ENCODE peak calls at places on chromosomes 2 and 18, in seven cellular contexts. P, S, W, L, X, Z and K are unnamed samples.

GRCh38 chr18:3715223-3716080 is 265.5 kb downstream of the TGIF1 start:
- DNase-seq in P (no peak), S (no peak), X (no peak), L (no peak), Z (no peak), W (no peak), K (no peak)

GRCh38 chr2:135485441-135485840 is 45.6 kb downstream of the ZRANB3 start:
- DNase-seq in X (no peak), S (no peak), P (no peak), Z (no peak), L (no peak), W (no peak), K (no peak)

GRCh38 chr2:24870891-24871705 is 48.9 kb downstream of the ADCY3 start:
- DNase-seq in W (no peak), L (no peak), X (no peak), S (no peak), Z (no peak), P (no peak), K (no peak)

GRCh38 chr2:104056451-104056850 is 797.5 kb upstream of the POU3F3 start:
- DNase-seq in S (no peak), X (no peak), L (no peak), W (no peak), P (no peak), Z (no peak), K (no peak)

GRCh38 chr2:165312999-165313398 is 73.8 kb downstream of the SCN2A start:
- DNase-seq in W (no peak), S (no peak), X (no peak), P (no peak), L (no peak), Z (no peak), K (no peak)

GRCh38 chr18:9647496-9648323 is 33.4 kb upstream of the PPP4R1 start:
- DNase-seq in S (no peak), X (no peak), L (no peak), Z (peak), W (peak), P (no peak), K (no peak)

GRCh38 chr18:36580266-36580665 is 248.5 kb downstream of the TPGS2 start:
- DNase-seq in W (no peak), X (no peak), Z (no peak), S (no peak), P (no peak), L (no peak), K (no peak)

GRCh38 chr2:9971105-9971818 is 19.8 kb downstream of the GRHL1 start:
- DNase-seq in W (no peak), P (no peak), S (no peak), X (no peak), Z (no peak), L (no peak), K (no peak)

GRCh38 chr2:98607741-98608117 is 583 bp downstream of the COA5 start:
- DNase-seq in P (no peak), L (no peak), X (no peak), Z (no peak), W (no peak), S (no peak), K (no peak)

GRCh38 chr2:130385709-130386108 is 29.9 kb downstream of the PTPN18 start:
- DNase-seq in Z (no peak), L (no peak), P (no peak), X (no peak), W (no peak), S (no peak), K (no peak)

GRCh38 chr2:169845016-169845415 is 17.8 kb downstream of the UBR3 start:
- DNase-seq in Z (no peak), W (no peak), L (no peak), P (no peak), X (no peak), S (no peak), K (no peak)

GRCh38 chr2:202790676-202791075 is 80.9 kb downstream of the ICA1L start:
- DNase-seq in X (no peak), W (no peak), L (no peak), P (no peak), Z (no peak), S (no peak), K (no peak)

GRCh38 chr2:149145314-149146295 is 107.1 kb downstream of the LYPD6B start:
- DNase-seq in X (no peak), L (peak), S (no peak), P (no peak), Z (no peak), W (no peak), K (no peak)

GRCh38 chr18:32435631-32436500 is 34.8 kb downstream of the GAREM1 start:
- DNase-seq in P (no peak), W (no peak), L (no peak), Z (no peak), X (no peak), S (no peak), K (no peak)

GRCh38 chr2:210617732-210618330 is 61.4 kb downstream of the CPS1 start:
- DNase-seq in Z (no peak), X (no peak), W (peak), P (peak), S (peak), L (peak), K (peak)

GRCh38 chr2:136378712-136379595 is 261.0 kb upstream of the CXCR4 start:
- DNase-seq in L (peak), Z (no peak), S (peak), W (peak), X (peak), P (peak), K (peak)

GRCh38 chr2:95231723-95232122 is 24.4 kb downstream of the ZNF892 start:
- DNase-seq in X (peak), Z (no peak), S (peak), W (peak), L (peak), P (peak), K (peak)

GRCh38 chr2:66729391-66729790 is 294.5 kb downstream of the MEIS1 start:
- DNase-seq in W (no peak), X (no peak), Z (no peak), P (no peak), S (no peak), L (no peak), K (no peak)

GRCh38 chr2:145644820-145645302 is 1124.9 kb upstream of the ZEB2 start:
- DNase-seq in Z (peak), P (no peak), S (no peak), X (no peak), L (no peak), W (no peak), K (no peak)

GRCh38 chr2:165248238-165248637 is 9.0 kb downstream of the SCN2A start:
- DNase-seq in X (no peak), W (no peak), P (no peak), Z (no peak), L (no peak), S (no peak), K (no peak)

GRCh38 chr2:160952462-160952861 is 207.8 kb upstream of the TANK start:
- DNase-seq in P (no peak), X (no peak), L (no peak), S (no peak), W (no peak), Z (no peak), K (no peak)
- TF ChIP-seq SIN3A in P (no peak), X (no peak), L (no peak), S (no peak), W (no peak), Z (no peak), K (no peak)

DNA sequence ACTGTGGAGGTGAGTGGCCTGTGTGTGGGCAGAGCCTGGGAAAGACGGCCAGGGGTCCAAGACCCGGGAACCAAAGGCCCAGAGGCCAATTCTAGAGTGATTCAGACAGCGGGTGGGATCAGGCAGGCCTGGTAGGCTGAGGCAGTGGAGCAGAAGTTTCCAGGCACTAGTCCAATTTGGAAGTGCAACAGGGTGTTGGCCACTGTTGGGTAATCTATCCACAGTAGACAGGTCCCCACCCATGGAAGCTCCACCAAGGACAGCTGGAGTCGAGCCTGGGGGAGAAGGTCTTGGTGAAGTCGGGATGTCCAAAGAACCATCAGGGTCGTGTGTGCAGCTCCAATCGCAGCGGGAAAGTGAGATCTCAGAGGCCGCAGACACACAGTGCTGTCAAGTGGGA is 125.8 kb upstream of the COPS8 start:
- DNase-seq in P (no peak), S (no peak), Z (no peak), L (no peak), W (no peak), X (no peak), K (no peak)
- TF ChIP-seq POLR2AphosphoS5 in P (no peak), S (no peak), Z (no peak), L (no peak), W (no peak), X (no peak), K (no peak)

GRCh38 chr2:3377279-3377611 is 373 bp downstream of the EIPR1 start:
- DNase-seq in S (peak), P (peak), X (no peak), Z (peak), L (peak), W (peak), K (no peak)

GRCh38 chr2:3376821-3377220 is 797 bp downstream of the EIPR1 start:
- DNase-seq in X (no peak), P (no peak), S (no peak), L (no peak), Z (no peak), W (no peak), K (no peak)

GRCh38 chr2:3379339-3379646 is 201 bp upstream of the TRAPPC12 start:
- DNase-seq in X (no peak), W (no peak), L (no peak), P (no peak), Z (no peak), S (no peak), K (no peak)

GRCh38 chr2:3377612-3378432 is at the start of gene EIPR1:
- DNase-seq in S (peak), X (peak), P (peak), Z (peak), W (peak), L (peak), K (peak)

DNA sequence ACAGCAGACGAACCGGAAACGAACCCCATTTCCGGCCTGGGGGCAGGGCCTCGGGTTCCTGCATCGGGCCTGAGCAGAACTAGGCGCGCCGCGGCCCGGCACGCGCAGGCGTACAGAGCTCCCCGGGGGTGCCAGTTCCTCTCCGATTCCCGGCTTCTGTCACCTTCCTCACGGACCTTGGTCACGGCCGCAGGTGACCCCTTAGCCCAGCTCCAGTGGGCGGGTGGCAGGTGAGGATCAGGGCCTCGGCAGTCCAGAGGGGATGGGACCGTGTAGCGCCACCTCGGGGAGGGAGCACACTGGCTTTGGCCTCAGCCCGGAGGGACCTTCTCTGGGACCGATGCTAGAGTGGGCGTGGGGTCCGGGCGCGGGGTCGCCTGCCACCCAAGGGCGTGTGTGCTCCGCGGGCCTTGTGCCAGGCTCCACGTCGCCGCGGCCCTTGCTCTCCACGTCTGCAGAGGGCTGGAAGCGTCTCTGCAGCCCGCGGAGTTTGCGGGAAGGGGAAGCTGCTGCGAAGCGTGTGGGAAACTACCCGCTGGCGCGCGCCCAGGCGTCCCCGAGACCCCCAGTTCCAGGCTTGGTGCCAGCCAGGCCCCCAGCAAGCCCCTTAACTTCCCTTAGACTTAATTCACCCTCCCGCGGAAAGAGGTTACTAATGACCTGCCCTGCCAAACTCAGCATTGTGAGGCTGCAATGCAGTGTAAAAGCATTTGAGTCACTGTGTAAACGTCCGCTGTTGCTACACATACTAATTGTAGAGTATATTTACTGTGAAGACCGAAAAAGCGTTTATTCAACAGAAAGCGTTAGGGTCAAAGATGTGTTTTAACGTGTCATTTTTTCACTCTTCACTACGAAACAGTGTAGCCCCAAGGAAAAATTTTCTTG is at the start of gene TRAPPC12:
- DNase-seq in S (peak), P (peak), X (peak), L (peak), Z (peak), W (peak), K (peak)
- TF ChIP-seq CTCF in S (peak), P (no peak), X (peak), L (peak), Z (peak), W (peak), K (peak)

GRCh38 chr2:125643585-125643984 is 1012.4 kb upstream of the GYPC start:
- DNase-seq in X (no peak), L (no peak), Z (peak), P (no peak), W (no peak), S (no peak), K (no peak)

GRCh38 chr2:125642032-125642431 is 1013.9 kb upstream of the GYPC start:
- DNase-seq in Z (no peak), S (no peak), P (no peak), L (no peak), X (no peak), W (no peak), K (no peak)

GRCh38 chr2:125638345-125638744 is 1017.6 kb upstream of the GYPC start:
- DNase-seq in Z (no peak), X (no peak), W (no peak), P (no peak), L (no peak), S (no peak), K (no peak)

GRCh38 chr2:125643128-125643527 is 1012.8 kb upstream of the GYPC start:
- DNase-seq in Z (peak), W (no peak), L (no peak), P (no peak), X (no peak), S (no peak), K (no peak)

DNA sequence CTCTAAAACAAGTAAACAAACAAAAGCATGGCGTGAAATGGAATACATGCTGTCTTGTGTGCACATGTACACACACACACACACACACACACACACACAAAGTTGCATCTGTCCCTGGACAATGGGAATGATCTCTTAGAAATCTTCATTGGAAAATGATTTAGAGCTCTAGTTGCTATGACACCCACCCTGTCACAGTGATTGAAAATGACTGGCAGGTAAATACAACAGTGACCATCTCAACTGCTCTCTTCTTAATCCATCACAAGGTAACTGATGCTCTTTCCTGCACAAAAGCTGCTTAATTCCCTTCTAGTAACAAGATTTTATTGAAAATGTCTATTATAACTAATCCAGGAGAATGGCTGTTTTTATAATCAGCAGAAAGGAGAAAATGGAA is 1011.7 kb upstream of the GYPC start:
- DNase-seq in Z (no peak), S (no peak), L (no peak), P (no peak), W (no peak), X (no peak), K (no peak)
- TF ChIP-seq SIN3A in Z (no peak), S (no peak), L (no peak), P (no peak), W (no peak), X (no peak), K (no peak)

GRCh38 chr18:23859466-23860352 is 154.8 kb upstream of the TTC39C start:
- DNase-seq in X (no peak), S (no peak), L (no peak), W (peak), Z (no peak), P (no peak), K (no peak)
- TF ChIP-seq POLR2AphosphoS5 in X (no peak), S (no peak), L (no peak), W (no peak), Z (no peak), P (no peak), K (no peak)

DNA sequence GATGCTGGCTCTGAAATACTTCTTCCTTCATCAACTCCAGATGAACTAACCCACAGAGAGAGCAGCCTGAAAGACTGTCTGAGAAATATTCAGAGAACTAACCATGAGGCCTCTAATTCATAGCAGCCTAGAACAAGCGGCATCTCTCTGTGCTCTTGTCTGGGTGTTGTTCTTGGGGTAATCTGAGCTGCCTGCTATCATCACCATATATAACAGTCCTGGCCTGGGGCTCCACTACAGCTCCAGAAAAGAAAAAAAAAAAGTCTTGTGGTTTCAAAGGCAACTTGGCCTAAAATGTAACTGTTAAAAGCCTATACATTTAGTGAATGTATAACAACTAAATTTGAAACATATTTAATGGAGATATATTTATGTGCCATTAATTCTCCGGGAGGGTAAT is 294.1 kb downstream of the HRH4 start:
- DNase-seq in P (no peak), S (no peak), X (no peak), Z (no peak), L (no peak), W (no peak), K (no peak)
- TF ChIP-seq CTCF in P (no peak), S (no peak), X (no peak), Z (no peak), L (no peak), W (no peak), K (no peak)

GRCh38 chr2:18149660-18150246 is 271.3 kb downstream of the KCNS3 start:
- DNase-seq in L (peak), W (peak), S (no peak), Z (no peak), X (no peak), P (peak), K (peak)
- TF ChIP-seq SIN3A in L (no peak), W (no peak), S (no peak), Z (no peak), X (no peak), P (no peak), K (no peak)

GRCh38 chr2:46924608-46925007 is 9.0 kb upstream of the MCFD2 start:
- DNase-seq in X (no peak), L (no peak), S (no peak), W (no peak), P (no peak), Z (no peak), K (no peak)

GRCh38 chr2:46924038-46924437 is 8.4 kb upstream of the MCFD2 start:
- DNase-seq in L (no peak), Z (no peak), W (no peak), X (no peak), S (no peak), P (no peak), K (no peak)

GRCh38 chr2:46922606-46923005 is 7.0 kb upstream of the MCFD2 start:
- DNase-seq in S (no peak), X (no peak), P (no peak), W (no peak), Z (no peak), L (no peak), K (no peak)

GRCh38 chr2:46923011-46923669 is 7.5 kb upstream of the MCFD2 start:
- DNase-seq in L (no peak), P (no peak), S (no peak), X (no peak), Z (no peak), W (no peak), K (no peak)

GRCh38 chr2:46922049-46922448 is 6.4 kb upstream of the MCFD2 start:
- DNase-seq in S (no peak), Z (no peak), X (no peak), L (no peak), W (no peak), P (no peak), K (no peak)
- TF ChIP-seq POLR2AphosphoS5 in S (no peak), Z (no peak), X (no peak), L (no peak), W (no peak), P (no peak), K (no peak)

GRCh38 chr2:177242136-177242987 is 22.2 kb downstream of the NFE2L2 start:
- DNase-seq in Z (no peak), W (peak), S (no peak), L (peak), P (peak), X (no peak), K (peak)

GRCh38 chr2:177244244-177244771 is 20.2 kb downstream of the NFE2L2 start:
- DNase-seq in L (no peak), W (no peak), Z (no peak), P (no peak), X (no peak), S (no peak), K (no peak)

GRCh38 chr2:177241771-177242135 is 22.8 kb downstream of the NFE2L2 start:
- DNase-seq in S (no peak), W (no peak), X (no peak), Z (no peak), P (no peak), L (peak), K (no peak)

GRCh38 chr2:177243476-177243875 is 21.1 kb downstream of the NFE2L2 start:
- DNase-seq in L (no peak), S (no peak), Z (no peak), W (no peak), X (no peak), P (no peak), K (no peak)

GRCh38 chr2:177243073-177243472 is 21.5 kb downstream of the NFE2L2 start:
- DNase-seq in S (no peak), P (no peak), L (no peak), W (no peak), X (no peak), Z (no peak), K (no peak)
- TF ChIP-seq CTCF in S (peak), P (no peak), L (no peak), W (no peak), X (no peak), Z (no peak), K (no peak)

DNA sequence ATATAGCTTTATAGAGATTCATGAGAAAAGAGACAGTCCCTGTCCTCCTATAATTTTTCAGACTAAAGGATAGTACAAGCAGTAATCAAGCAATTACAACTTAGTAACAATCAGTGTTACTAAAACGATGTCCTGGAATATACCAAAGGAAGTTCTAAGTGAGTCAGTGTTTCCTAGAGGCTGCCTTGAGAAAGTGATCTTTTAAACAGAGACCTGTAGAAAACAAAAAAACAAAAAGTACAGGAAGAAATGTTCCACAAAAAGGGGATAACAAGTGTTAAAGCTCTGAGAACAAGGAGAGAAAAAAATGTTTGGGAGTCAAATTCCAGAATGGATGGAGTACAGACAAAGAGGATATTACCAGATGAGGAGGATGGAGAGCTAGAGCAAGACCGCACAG is 556.4 kb downstream of the ERBB4 start:
- DNase-seq in P (no peak), Z (no peak), L (no peak), W (no peak), S (no peak), X (no peak), K (no peak)
- TF ChIP-seq SIN3A in P (no peak), Z (no peak), L (no peak), W (no peak), S (no peak), X (no peak), K (no peak)